ENCODE peak calls at places on chromosomes 1 and 21, in four cellular contexts. N is prostate gland, H is RWPE1, O is vagina. S is an unnamed sample.

GRCh38 chr1:6930901-6931300 is 145.6 kb downstream of the CAMTA1 start:
- DNase-seq in N (no peak), H (no peak), O (no peak), S (no peak)

GRCh38 chr21:42106425-42106824 is 35.3 kb downstream of the UMODL1 start:
- DNase-seq in O (no peak), H (no peak), N (no peak), S (no peak)

GRCh38 chr1:174074757-174075156 is 52.6 kb upstream of the RC3H1 start:
- DNase-seq in O (no peak), N (no peak), H (peak), S (no peak)

GRCh38 chr1:43270421-43271095 is 775 bp downstream of the TMEM125 start:
- DNase-seq in H (peak), N (peak), O (peak), S (peak)

GRCh38 chr1:175818929-175819328 is 75.5 kb upstream of the TNR start:
- DNase-seq in N (no peak), O (no peak), H (no peak), S (no peak)

GRCh38 chr1:29837306-29837646 is 601.0 kb downstream of the PTPRU start:
- DNase-seq in O (no peak), H (no peak), N (no peak), S (no peak)

GRCh38 chr1:110292327-110292741 is 46.8 kb upstream of the RBM15 start:
- DNase-seq in N (peak), O (no peak), H (peak), S (no peak)

GRCh38 chr1:201766117-201766863 is 62.7 kb upstream of the IPO9 start:
- DNase-seq in H (peak), O (no peak), N (no peak), S (no peak)

GRCh38 chr1:85611390-85611789 is 30.8 kb downstream of the CCN1 start:
- DNase-seq in O (no peak), H (no peak), N (no peak), S (no peak)

GRCh38 chr1:25082216-25082899 is 149.9 kb downstream of the SYF2 start:
- DNase-seq in O (no peak), N (no peak), H (no peak), S (no peak)

GRCh38 chr1:238658766-238659165 is 727.6 kb upstream of the CHRM3 start:
- DNase-seq in O (no peak), N (no peak), H (no peak), S (no peak)

GRCh38 chr1:213622365-213623087 is 365.2 kb upstream of the PROX1 start:
- DNase-seq in H (no peak), O (no peak), N (no peak), S (no peak)

GRCh38 chr1:245809361-245809760 is 654.6 kb downstream of the KIF26B start:
- DNase-seq in H (no peak), N (no peak), O (no peak), S (peak)

GRCh38 chr1:1627261-1627841 is 4.6 kb upstream of the MMP23B start:
- DNase-seq in H (no peak), O (no peak), N (no peak), S (peak)

GRCh38 chr1:13948851-13949490 is 249.0 kb downstream of the PRDM2 start:
- DNase-seq in N (no peak), O (no peak), H (no peak), S (no peak)

GRCh38 chr1:74714429-74715362 is 18.2 kb downstream of the CRYZ start:
- DNase-seq in H (no peak), N (no peak), O (no peak), S (no peak)

GRCh38 chr21:42155045-42155855 is 63.7 kb upstream of the ABCG1 start:
- DNase-seq in H (no peak), O (no peak), N (no peak), S (no peak)

GRCh38 chr1:119250299-119250698 is 109.8 kb upstream of the WARS2 start:
- DNase-seq in N (no peak), O (no peak), H (no peak), S (no peak)

GRCh38 chr1:9792156-9793042 is 31.4 kb downstream of the CLSTN1 start:
- DNase-seq in H (no peak), O (no peak), N (no peak), S (no peak)

GRCh38 chr1:204894606-204895005 is 23.9 kb downstream of the NFASC start:
- DNase-seq in O (no peak), N (no peak), H (no peak), S (no peak)

GRCh38 chr1:243883551-243883950 is 33.5 kb upstream of the AKT3 start:
- DNase-seq in O (no peak), H (no peak), N (no peak), S (no peak)

GRCh38 chr1:174721246-174721645 is 273.5 kb downstream of the GPR52 start:
- DNase-seq in O (no peak), N (no peak), H (no peak), S (no peak)

GRCh38 chr1:111596499-111596898 is 23.1 kb upstream of the RAP1A start:
- DNase-seq in N (no peak), H (no peak), O (no peak), S (no peak)

GRCh38 chr1:236086537-236086936 is 21.6 kb upstream of the NID1 start:
- DNase-seq in N (no peak), O (no peak), H (no peak), S (no peak)

DNA sequence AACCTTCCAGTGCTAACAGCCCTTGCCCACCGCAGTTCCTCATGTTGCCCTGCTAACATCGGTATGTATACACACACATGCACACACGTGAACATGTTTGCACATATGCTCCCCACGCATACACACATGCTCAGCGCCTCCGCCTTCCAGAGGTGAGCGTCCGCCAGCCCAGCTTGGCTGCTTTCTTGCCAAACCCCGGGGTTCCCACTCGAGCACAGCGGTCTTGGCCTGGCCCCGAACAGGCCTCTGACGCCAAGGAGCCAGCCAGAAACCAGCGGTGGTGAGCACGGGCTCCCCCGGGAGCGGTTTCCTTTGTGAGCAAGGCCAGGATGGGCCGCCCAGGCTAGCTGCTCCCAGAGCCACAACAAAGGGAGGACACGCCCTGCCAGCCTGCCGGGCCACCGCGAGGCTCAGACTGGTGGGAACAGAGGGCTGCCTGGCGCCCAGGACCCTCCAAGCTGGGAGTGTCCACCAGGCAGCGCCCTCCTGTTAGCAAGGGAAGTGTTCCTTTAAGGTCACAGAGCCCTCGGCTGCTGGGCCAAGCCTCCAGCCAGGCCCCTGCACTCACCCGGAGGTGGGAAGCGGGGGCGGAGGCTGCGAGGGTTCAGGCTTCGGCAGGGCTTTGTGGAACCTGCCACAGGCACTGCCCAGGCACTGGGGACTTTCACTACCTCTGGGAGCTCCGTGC is 65.4 kb downstream of the ALPL start:
- DNase-seq in H (no peak), O (no peak), N (peak), S (no peak)
- H3K27ac ChIP-seq in H (peak), O (no peak), N (peak), S (peak)

DNA sequence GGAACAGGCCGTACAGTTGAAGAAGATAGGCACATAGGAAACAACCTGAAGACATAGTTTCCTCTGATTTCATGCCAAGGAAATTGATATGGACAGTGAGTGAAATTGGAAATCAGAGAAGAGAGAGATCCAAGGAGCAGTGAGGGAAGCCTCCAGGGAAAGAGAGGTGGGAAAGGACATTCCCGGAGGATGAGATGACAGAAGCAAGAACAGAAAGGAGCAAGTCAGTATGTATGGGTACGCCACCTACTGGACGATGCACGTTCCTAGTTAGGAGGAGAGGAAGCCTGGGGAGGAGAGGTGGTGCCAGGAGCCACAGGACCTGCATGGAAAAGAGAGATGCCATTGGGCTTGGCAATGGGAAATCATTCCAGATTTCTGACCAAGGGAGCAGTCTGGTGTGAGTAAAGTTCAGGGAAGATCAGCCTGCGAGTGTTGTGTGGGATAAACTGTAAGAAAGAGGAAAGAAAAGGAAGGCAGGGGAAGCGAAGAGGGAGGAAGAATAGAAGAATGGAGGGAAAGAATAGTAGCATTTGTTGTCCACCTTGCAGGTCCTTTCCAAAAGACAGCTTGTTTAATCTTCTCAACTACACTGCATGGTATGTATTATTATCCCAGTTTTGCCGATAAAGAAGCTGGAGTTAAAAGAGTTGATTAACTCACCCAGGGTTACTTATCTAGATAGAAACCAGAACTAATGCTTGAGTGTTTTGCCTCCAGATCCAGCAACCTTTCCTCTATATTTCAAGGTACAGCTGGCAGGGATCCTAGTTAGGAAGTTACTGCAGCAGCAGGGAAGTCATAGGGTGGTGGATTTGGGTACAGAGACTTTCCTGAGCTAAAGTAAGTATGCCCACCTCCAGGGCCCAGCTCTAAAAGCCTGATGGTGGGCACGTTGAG is 27.4 kb downstream of the C1orf116 start:
- DNase-seq in O (no peak), N (no peak), H (peak), S (peak)
- H3K27ac ChIP-seq in O (no peak), N (peak), H (peak), S (no peak)

DNA sequence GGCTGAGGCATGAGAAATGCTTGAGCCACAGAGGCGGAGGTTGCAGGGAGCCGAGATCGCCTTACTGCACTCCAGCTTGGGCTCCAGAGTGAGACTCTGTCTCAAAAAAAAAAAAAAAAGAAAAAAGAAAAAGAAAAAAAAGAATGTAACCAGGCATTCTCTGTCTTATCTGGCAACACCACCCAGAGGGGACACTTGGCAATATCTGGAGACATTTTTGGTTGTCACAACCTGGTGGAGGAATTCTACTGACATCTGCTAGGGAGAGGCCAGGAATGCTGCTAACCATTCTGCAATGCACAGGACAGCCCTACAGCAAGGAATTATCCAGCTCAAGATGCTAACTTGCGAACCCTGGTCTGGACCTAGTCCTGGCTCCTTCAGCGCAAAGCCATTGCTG is 2.3 kb upstream of the CNR2 start:
- DNase-seq in N (no peak), O (no peak), H (no peak), S (no peak)
- H3K27ac ChIP-seq in N (no peak), O (no peak), H (no peak), S (no peak)

GRCh38 chr1:158035014-158035413 is 41.6 kb downstream of the KIRREL1 start:
- DNase-seq in N (no peak), H (no peak), O (no peak), S (no peak)

GRCh38 chr1:158037876-158038359 is 44.5 kb downstream of the KIRREL1 start:
- DNase-seq in H (peak), O (no peak), N (no peak), S (no peak)

GRCh38 chr1:158037008-158037875 is 43.8 kb downstream of the KIRREL1 start:
- DNase-seq in N (no peak), H (no peak), O (no peak), S (no peak)

GRCh38 chr1:158039380-158039779 is 45.9 kb downstream of the KIRREL1 start:
- DNase-seq in N (no peak), O (no peak), H (no peak), S (no peak)

GRCh38 chr1:158035976-158036583 is 42.6 kb downstream of the KIRREL1 start:
- DNase-seq in H (no peak), O (no peak), N (peak), S (peak)
- H3K27ac ChIP-seq in H (peak), O (peak), N (no peak), S (no peak)

GRCh38 chr1:12549460-12550349 is 68.3 kb downstream of the DHRS3 start:
- DNase-seq in N (peak), H (peak), O (no peak), S (no peak)
- H3K27ac ChIP-seq in N (peak), H (peak), O (peak), S (peak)

GRCh38 chr1:212212343-212212742 is 72.9 kb upstream of the PPP2R5A start:
- DNase-seq in N (no peak), H (no peak), O (no peak), S (no peak)

GRCh38 chr1:212212901-212213300 is 72.3 kb upstream of the PPP2R5A start:
- DNase-seq in N (no peak), H (no peak), O (no peak), S (no peak)

GRCh38 chr1:212214377-212214776 is 70.8 kb upstream of the PPP2R5A start:
- DNase-seq in H (no peak), O (no peak), N (no peak), S (no peak)

GRCh38 chr1:212215910-212216309 is 69.3 kb upstream of the PPP2R5A start:
- DNase-seq in N (no peak), O (no peak), H (no peak), S (no peak)

GRCh38 chr1:212213754-212214153 is 71.5 kb upstream of the PPP2R5A start:
- DNase-seq in H (no peak), N (no peak), O (no peak), S (no peak)
- H3K27ac ChIP-seq in H (no peak), N (no peak), O (no peak), S (no peak)

S was measured in lung.